ENCODE peak calls at places on chromosomes 11 and 22, in seven cellular contexts. Y, D, J, A, F, X and I are unnamed samples.
A peak's percentile ranks its signal among the peaks of the same experiment; 100 is the strongest.

GRCh38 chr22:44351685-44352377 is 39.1 kb upstream of the SHISAL1 start:
- DNase-seq in X (no peak), D (no peak), J (peak; percentile 83), F (no peak), Y (no peak), A (peak; percentile 95), I (no peak)

GRCh38 chr11:135033545-135033944 is 621.5 kb upstream of the B3GAT1 start:
- DNase-seq in Y (no peak), D (no peak), X (no peak), A (no peak), J (peak; percentile 9), F (no peak), I (no peak)

GRCh38 chr22:38298312-38299000 is 18.8 kb downstream of the CSNK1E start:
- DNase-seq in A (peak; percentile 98), J (no peak), F (no peak), X (peak; percentile 60), D (no peak), Y (peak; percentile 37), I (no peak)

GRCh38 chr11:13043912-13044628 is 35.0 kb downstream of the RASSF10 start:
- DNase-seq in F (no peak), D (no peak), X (no peak), A (no peak), J (no peak), Y (no peak), I (no peak)

GRCh38 chr11:101129203-101129943 is at the start of gene PGR:
- DNase-seq in J (no peak), F (peak; percentile 49), X (no peak), D (no peak), Y (no peak), A (no peak), I (no peak)

GRCh38 chr22:25488244-25489020 is 76.0 kb upstream of the GRK3 start:
- DNase-seq in X (no peak), A (peak; percentile 77), D (no peak), F (peak; percentile 59), J (peak; percentile 59), Y (no peak), I (peak; percentile 9)

GRCh38 chr11:35928688-35929087 is 15.2 kb upstream of the LDLRAD3 start:
- DNase-seq in X (no peak), D (no peak), F (no peak), Y (no peak), J (no peak), A (no peak), I (no peak)

GRCh38 chr11:122439911-122440782 is 215.4 kb upstream of the UBASH3B start:
- DNase-seq in D (no peak), A (peak; percentile 3), J (peak; percentile 29), X (no peak), F (no peak), Y (no peak), I (peak; percentile 27)

GRCh38 chr22:23033116-23033905 is 37.0 kb upstream of the GNAZ start:
- DNase-seq in X (no peak), F (no peak), Y (no peak), A (no peak), J (no peak), D (no peak), I (no peak)

GRCh38 chr22:29587938-29588699 is 7.2 kb upstream of the NIPSNAP1 start:
- DNase-seq in D (no peak), F (no peak), Y (no peak), J (peak; percentile 82), X (no peak), A (peak; percentile 94), I (no peak)

GRCh38 chr11:120666121-120666639 is 154.6 kb downstream of the GRIK4 start:
- DNase-seq in Y (no peak), J (no peak), A (no peak), D (no peak), F (no peak), X (no peak), I (no peak)

GRCh38 chr11:76466666-76467065 is 21.8 kb downstream of the EMSY start:
- DNase-seq in X (no peak), Y (no peak), A (no peak), J (no peak), F (no peak), D (no peak), I (no peak)

GRCh38 chr11:113553235-113553634 is 78.0 kb upstream of the DRD2 start:
- DNase-seq in A (peak; percentile 98), D (no peak), J (peak; percentile 98), X (no peak), F (no peak), Y (no peak), I (no peak)

GRCh38 chr11:2804701-2805387 is 80.7 kb downstream of the CDKN1C start:
- DNase-seq in A (no peak), D (peak; percentile 2), Y (no peak), X (peak; percentile 15), J (no peak), F (peak; percentile 44), I (no peak)

GRCh38 chr11:120830092-120830491 is 193.8 kb upstream of the TBCEL start:
- DNase-seq in F (no peak), X (no peak), J (no peak), A (no peak), Y (no peak), D (no peak), I (no peak)

GRCh38 chr22:22123118-22123959 is 121.2 kb upstream of the VPREB1 start:
- DNase-seq in F (no peak), Y (peak; percentile 0), D (no peak), J (no peak), A (no peak), X (no peak), I (no peak)